ENCODE peak calls at places on chromosomes 7 and 10, in seven cellular contexts. Y is nephron progenitor cell; F is CD8-positive, alpha-beta T cell; I is fibroblast of lung; S is PC-3; Q is endothelial cell; R is tibial nerve. G is an unnamed sample.

GRCh38 chr10:132001238-132001977 is 19.7 kb upstream of the BNIP3 start:
- DNase-seq in Q (no peak), R (no peak), F (no peak), Y (no peak), S (peak; percentile 43), I (peak; percentile 44), G (no peak)

GRCh38 chr7:64889686-64890162 is 13.3 kb upstream of the ZNF273 start:
- DNase-seq in F (no peak), S (no peak), Y (peak; percentile 16), I (no peak), Q (no peak), R (no peak), G (no peak)

GRCh38 chr7:104986623-104987259 is 27.3 kb upstream of the KMT2E start:
- DNase-seq in Q (no peak), F (no peak), Y (no peak), I (no peak), S (no peak), R (no peak), G (no peak)

GRCh38 chr10:30433286-30433778 is 652 bp upstream of the MAP3K8 start:
- DNase-seq in I (peak; percentile 81), S (peak; percentile 61), R (peak; percentile 73), Y (peak; percentile 80), F (peak; percentile 42), Q (peak; percentile 67), G (peak; percentile 71)

GRCh38 chr10:84706875-84707274 is 378.5 kb downstream of the CCSER2 start:
- DNase-seq in R (no peak), Q (no peak), S (no peak), F (no peak), Y (no peak), I (no peak), G (peak; percentile 31)

GRCh38 chr7:158166386-158167340 is 421.0 kb downstream of the PTPRN2 start:
- DNase-seq in F (no peak), I (no peak), R (no peak), Y (no peak), Q (no peak), S (no peak), G (no peak)

GRCh38 chr7:152522551-152522950 is 86.7 kb upstream of the KMT2C start:
- DNase-seq in I (peak; percentile 48), R (no peak), S (no peak), Q (no peak), Y (no peak), F (no peak), G (no peak)

GRCh38 chr10:78082636-78083035 is 49.0 kb downstream of the RPS24 start:
- DNase-seq in Q (no peak), F (no peak), I (no peak), R (no peak), S (no peak), Y (no peak), G (no peak)

GRCh38 chr10:17645591-17646345 is 1.8 kb downstream of the STAM start:
- DNase-seq in S (peak; percentile 67), F (no peak), Y (no peak), Q (no peak), I (no peak), R (no peak), G (peak; percentile 69)

GRCh38 chr7:69871886-69872592 is 273.8 kb downstream of the AUTS2 start:
- DNase-seq in I (no peak), R (no peak), Y (no peak), Q (no peak), S (no peak), F (no peak), G (no peak)

GRCh38 chr10:88064608-88065383 is 201.4 kb downstream of the PTEN start:
- DNase-seq in Y (no peak), Q (no peak), R (peak; percentile 74), F (no peak), S (no peak), I (peak; percentile 90), G (peak; percentile 75)

GRCh38 chr7:155222578-155222977 is 75.1 kb upstream of the INSIG1 start:
- DNase-seq in Q (no peak), F (no peak), S (no peak), R (no peak), I (no peak), Y (no peak), G (no peak)

GRCh38 chr10:32851301-32851700 is 106.7 kb downstream of the ITGB1 start:
- DNase-seq in F (no peak), S (no peak), Q (no peak), I (peak; percentile 2), Y (no peak), R (no peak), G (no peak)

GRCh38 chr7:134847834-134848233 is 68.4 kb downstream of the CALD1 start:
- DNase-seq in Y (no peak), S (no peak), R (no peak), F (no peak), Q (no peak), I (no peak), G (no peak)

GRCh38 chr7:134842901-134843300 is 63.5 kb downstream of the CALD1 start:
- DNase-seq in Q (no peak), I (no peak), S (no peak), Y (no peak), F (no peak), R (no peak), G (no peak)

GRCh38 chr7:134842062-134842461 is 62.6 kb downstream of the CALD1 start:
- DNase-seq in R (no peak), I (no peak), F (no peak), Q (no peak), Y (no peak), S (no peak), G (no peak)

GRCh38 chr7:134844200-134844599 is 64.8 kb downstream of the CALD1 start:
- DNase-seq in S (peak; percentile 67), I (no peak), Y (no peak), Q (no peak), R (no peak), F (no peak), G (no peak)

DNA sequence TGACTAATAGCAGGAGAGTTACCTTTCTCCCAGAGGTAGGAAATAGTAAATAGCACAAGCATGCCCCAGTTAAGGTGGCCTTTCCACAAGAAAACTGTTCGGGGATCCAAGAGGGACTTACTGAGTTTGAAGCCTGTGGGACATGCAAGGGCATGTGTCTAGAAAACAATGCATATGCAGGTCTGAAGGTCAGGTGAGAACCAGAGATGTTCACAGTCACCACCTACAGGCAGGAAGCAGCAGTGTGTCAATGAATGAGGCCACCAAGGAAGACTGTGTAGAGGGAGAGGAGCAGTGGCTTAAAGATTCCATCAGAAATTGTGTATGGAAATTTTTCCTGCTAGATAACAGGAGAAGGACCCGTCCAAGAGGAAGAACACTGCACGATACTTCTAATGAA is 66.0 kb downstream of the CALD1 start:
- DNase-seq in R (no peak), F (no peak), I (no peak), S (peak; percentile 35), Y (no peak), Q (no peak), G (peak; percentile 66)
- TF ChIP-seq CTCF in R (peak; percentile 11), F (no peak), I (peak; percentile 32), S (peak; percentile 60), Y (no peak), Q (no peak), G (peak; percentile 43)

GRCh38 chr10:113754125-113754524 is 2.6 kb downstream of the PLEKHS1 start:
- DNase-seq in S (no peak), R (no peak), I (no peak), Q (no peak), Y (no peak), F (no peak), G (no peak)
- TF ChIP-seq CTCF in S (no peak), R (no peak), I (no peak), Q (no peak), Y (no peak), F (no peak), G (no peak)

GRCh38 chr10:101011517-101012423 is 12.2 kb downstream of the LZTS2 start:
- DNase-seq in I (no peak), S (peak; percentile 40), Q (peak; percentile 33), F (no peak), R (no peak), Y (no peak), G (no peak)
- TF ChIP-seq CTCF in I (peak; percentile 52), S (peak; percentile 31), Q (peak; percentile 18), F (no peak), R (no peak), Y (peak; percentile 40), G (no peak)

GRCh38 chr7:7969306-7970112 is 913 bp downstream of the GLCCI1 start:
- DNase-seq in F (peak; percentile 60), Q (peak; percentile 29), I (peak; percentile 46), Y (peak; percentile 51), R (peak; percentile 13), S (peak; percentile 33), G (peak; percentile 51)
- TF ChIP-seq CTCF in F (no peak), Q (no peak), I (no peak), Y (no peak), R (no peak), S (no peak), G (no peak)

GRCh38 chr7:98992076-98992475 is 113.7 kb downstream of the TRRAP start:
- DNase-seq in Q (no peak), I (no peak), S (no peak), F (no peak), R (no peak), Y (no peak), G (no peak)
- TF ChIP-seq CTCF in Q (no peak), I (no peak), S (no peak), F (no peak), R (no peak), Y (no peak), G (no peak)